ENCODE peak calls at places on chromosomes 16 and 17, in six cellular contexts. D is cardiac fibroblast; X is caudate nucleus; L is CD8-positive, alpha-beta T cell; Q is T-helper 2 cell; I is putamen. B is an unnamed sample.

GRCh38 chr17:34503804-34504203 is 75.6 kb upstream of the TMEM132E start:
- DNase-seq in L (no peak), X (no peak), Q (no peak), I (peak), D (no peak), B (no peak)

GRCh38 chr16:31064882-31065461 is 9.1 kb downstream of the ZNF668 start:
- DNase-seq in L (no peak), X (no peak), I (no peak), Q (no peak), D (peak), B (no peak)

GRCh38 chr16:8581923-8582580 is 8.3 kb downstream of the TMEM114 start:
- DNase-seq in L (no peak), Q (no peak), I (no peak), D (no peak), X (no peak), B (no peak)

GRCh38 chr17:19718613-19719364 is 2.4 kb upstream of the SLC47A2 start:
- DNase-seq in Q (no peak), X (no peak), L (no peak), I (no peak), D (no peak), B (no peak)

GRCh38 chr17:59825533-59826316 is 67.0 kb downstream of the TUBD1 start:
- DNase-seq in Q (no peak), D (peak), I (no peak), L (no peak), X (no peak), B (peak)

GRCh38 chr16:57186630-57187507 is 740 bp downstream of the RSPRY1 start:
- DNase-seq in D (no peak), I (no peak), X (no peak), Q (no peak), L (no peak), B (no peak)

GRCh38 chr17:57624390-57624789 is 120.7 kb downstream of the CCDC182 start:
- DNase-seq in I (no peak), Q (no peak), D (no peak), X (no peak), L (no peak), B (no peak)

GRCh38 chr16:52123842-52124241 is 423.1 kb downstream of the TOX3 start:
- DNase-seq in D (no peak), I (no peak), L (no peak), Q (no peak), X (no peak), B (no peak)

GRCh38 chr17:39920218-39921210 is 2.1 kb upstream of the GSDMB start:
- DNase-seq in Q (no peak), L (no peak), D (no peak), X (no peak), I (no peak), B (no peak)

GRCh38 chr17:76532072-76532651 is 5.3 kb downstream of the CYGB start:
- DNase-seq in Q (no peak), L (no peak), X (no peak), D (peak), I (no peak), B (peak)

GRCh38 chr17:73586921-73587680 is 57.1 kb downstream of the SDK2 start:
- DNase-seq in D (no peak), L (no peak), Q (no peak), X (no peak), I (no peak), B (no peak)

GRCh38 chr17:41697122-41697962 is 8.7 kb downstream of the EIF1 start:
- DNase-seq in I (peak), X (peak), Q (no peak), D (peak), L (no peak), B (peak)

GRCh38 chr17:48322060-48322459 is 108.0 kb downstream of the SKAP1 start:
- DNase-seq in X (no peak), L (no peak), D (peak), I (no peak), Q (no peak), B (no peak)

GRCh38 chr16:19860146-19861030 is 24.3 kb downstream of the GPRC5B start:
- DNase-seq in D (peak), X (no peak), Q (no peak), I (peak), L (no peak), B (no peak)

GRCh38 chr16:86531193-86531550 is 20.8 kb downstream of the FOXF1 start:
- DNase-seq in L (no peak), D (peak), Q (no peak), I (peak), X (peak), B (no peak)

GRCh38 chr16:57679768-57680167 is 11.7 kb downstream of the ADGRG3 start:
- DNase-seq in X (no peak), I (no peak), L (no peak), Q (no peak), D (no peak), B (no peak)

GRCh38 chr17:59101178-59101577 is 5.5 kb downstream of the TRIM37 start:
- DNase-seq in X (no peak), L (no peak), I (no peak), Q (no peak), D (no peak), B (no peak)

GRCh38 chr17:79338142-79338541 is 263.5 kb downstream of the ENGASE start:
- DNase-seq in D (no peak), Q (no peak), I (no peak), L (no peak), X (no peak), B (no peak)

GRCh38 chr16:3595110-3595486 is 16.3 kb downstream of the SLX4 start:
- DNase-seq in L (no peak), I (no peak), X (no peak), Q (no peak), D (no peak), B (no peak)

GRCh38 chr17:55635253-55635766 is 87.4 kb downstream of the TMEM100 start:
- DNase-seq in I (no peak), X (no peak), Q (no peak), L (no peak), D (peak), B (no peak)

GRCh38 chr17:41329279-41329925 is 13.9 kb upstream of the KRTAP17-1 start:
- DNase-seq in I (no peak), L (no peak), D (peak), X (no peak), Q (no peak), B (peak)

GRCh38 chr17:2689411-2690164 is 22.0 kb downstream of the CLUH start:
- DNase-seq in D (no peak), Q (no peak), X (no peak), I (no peak), L (no peak), B (no peak)

GRCh38 chr17:81926451-81927144 is 937 bp downstream of the MAFG start:
- DNase-seq in I (peak), L (peak), X (peak), D (peak), Q (no peak), B (peak)